ENCODE peak calls at places on chromosomes 13 and 19, in eight cellular contexts. One of them, this sample, is unnamed.
A peak's percentile ranks its signal among the peaks of the same experiment; 100 is the strongest.

GRCh38 chr19:41114132-41114531 is at the start of gene CYP2F1:
- DNase-seq in MCF 10A: no peak
- DNase-seq in NCI-H1105 treated with DMSO at 0.1 percent for 48 hours: no peak
- DNase-seq in lung: no peak
- DNase-seq in T1000: no peak
- DNase-seq in astrocyte of the cerebellum: no peak
- DNase-seq in Right ventricle myocardium superior: no peak
- DNase-seq in ascending aorta: no peak
- DNase-seq in this sample: no peak

GRCh38 chr19:2167896-2168618 is 4.3 kb downstream of the DOT1L start:
- DNase-seq in ascending aorta: peak; percentile 63
- DNase-seq in T1000: peak; percentile 44
- DNase-seq in NCI-H1105 treated with DMSO at 0.1 percent for 48 hours: no peak
- DNase-seq in MCF 10A: peak; percentile 51
- DNase-seq in Right ventricle myocardium superior: peak; percentile 87
- DNase-seq in astrocyte of the cerebellum: no peak
- DNase-seq in lung: peak; percentile 74
- DNase-seq in this sample: peak; percentile 32

GRCh38 chr13:23427342-23428182 is 5.9 kb downstream of the SACS start:
- DNase-seq in ascending aorta: no peak
- DNase-seq in astrocyte of the cerebellum: peak; percentile 67
- DNase-seq in MCF 10A: peak; percentile 83
- DNase-seq in Right ventricle myocardium superior: peak; percentile 60
- DNase-seq in lung: no peak
- DNase-seq in NCI-H1105 treated with DMSO at 0.1 percent for 48 hours: no peak
- DNase-seq in T1000: no peak
- DNase-seq in this sample: peak; percentile 87

GRCh38 chr19:55189424-55189823 is 9.3 kb upstream of the SYT5 start:
- DNase-seq in NCI-H1105 treated with DMSO at 0.1 percent for 48 hours: no peak
- DNase-seq in lung: no peak
- DNase-seq in MCF 10A: peak; percentile 100
- DNase-seq in Right ventricle myocardium superior: no peak
- DNase-seq in astrocyte of the cerebellum: no peak
- DNase-seq in T1000: peak; percentile 71
- DNase-seq in ascending aorta: peak; percentile 17
- DNase-seq in this sample: peak; percentile 100

GRCh38 chr19:2812414-2813234 is 7.0 kb upstream of the ZNF554 start:
- DNase-seq in T1000: no peak
- DNase-seq in NCI-H1105 treated with DMSO at 0.1 percent for 48 hours: no peak
- DNase-seq in lung: no peak
- DNase-seq in MCF 10A: no peak
- DNase-seq in ascending aorta: no peak
- DNase-seq in astrocyte of the cerebellum: no peak
- DNase-seq in Right ventricle myocardium superior: no peak
- DNase-seq in this sample: no peak

GRCh38 chr13:76307157-76307556 is 579.0 kb downstream of the KCTD12 start:
- DNase-seq in MCF 10A: no peak
- DNase-seq in Right ventricle myocardium superior: no peak
- DNase-seq in lung: no peak
- DNase-seq in NCI-H1105 treated with DMSO at 0.1 percent for 48 hours: no peak
- DNase-seq in astrocyte of the cerebellum: no peak
- DNase-seq in ascending aorta: no peak
- DNase-seq in T1000: no peak
- DNase-seq in this sample: no peak

GRCh38 chr13:42398542-42398941 is 126.6 kb downstream of the AKAP11 start:
- DNase-seq in NCI-H1105 treated with DMSO at 0.1 percent for 48 hours: no peak
- DNase-seq in astrocyte of the cerebellum: no peak
- DNase-seq in lung: no peak
- DNase-seq in MCF 10A: no peak
- DNase-seq in Right ventricle myocardium superior: no peak
- DNase-seq in T1000: no peak
- DNase-seq in ascending aorta: no peak
- DNase-seq in this sample: peak; percentile 22

GRCh38 chr13:71754407-71754974 is 112.5 kb downstream of the DACH1 start:
- DNase-seq in lung: no peak
- DNase-seq in MCF 10A: no peak
- DNase-seq in Right ventricle myocardium superior: no peak
- DNase-seq in NCI-H1105 treated with DMSO at 0.1 percent for 48 hours: no peak
- DNase-seq in ascending aorta: no peak
- DNase-seq in astrocyte of the cerebellum: no peak
- DNase-seq in T1000: no peak
- DNase-seq in this sample: no peak

GRCh38 chr13:37148501-37148900 is 43.0 kb upstream of the CSNK1A1L start:
- DNase-seq in MCF 10A: no peak
- DNase-seq in lung: no peak
- DNase-seq in NCI-H1105 treated with DMSO at 0.1 percent for 48 hours: no peak
- DNase-seq in ascending aorta: no peak
- DNase-seq in Right ventricle myocardium superior: no peak
- DNase-seq in T1000: no peak
- DNase-seq in astrocyte of the cerebellum: no peak
- DNase-seq in this sample: no peak

GRCh38 chr13:43293561-43293960 is 270.2 kb downstream of the DNAJC15 start:
- DNase-seq in lung: no peak
- DNase-seq in astrocyte of the cerebellum: no peak
- DNase-seq in ascending aorta: no peak
- DNase-seq in NCI-H1105 treated with DMSO at 0.1 percent for 48 hours: no peak
- DNase-seq in Right ventricle myocardium superior: no peak
- DNase-seq in MCF 10A: no peak
- DNase-seq in T1000: no peak
- DNase-seq in this sample: no peak

GRCh38 chr19:13149628-13150186 is 468 bp downstream of the STX10 start:
- DNase-seq in NCI-H1105 treated with DMSO at 0.1 percent for 48 hours: peak; percentile 54
- DNase-seq in Right ventricle myocardium superior: peak; percentile 72
- DNase-seq in MCF 10A: peak; percentile 48
- DNase-seq in astrocyte of the cerebellum: no peak
- DNase-seq in lung: peak; percentile 61
- DNase-seq in ascending aorta: peak; percentile 14
- DNase-seq in T1000: peak; percentile 46
- DNase-seq in this sample: peak; percentile 38

GRCh38 chr13:99961634-99962033 is 9.9 kb downstream of the ZIC5 start:
- DNase-seq in NCI-H1105 treated with DMSO at 0.1 percent for 48 hours: no peak
- DNase-seq in Right ventricle myocardium superior: no peak
- DNase-seq in MCF 10A: no peak
- DNase-seq in lung: no peak
- DNase-seq in T1000: no peak
- DNase-seq in ascending aorta: no peak
- DNase-seq in astrocyte of the cerebellum: peak; percentile 75
- DNase-seq in this sample: no peak

GRCh38 chr19:39132344-39132969 is 6.9 kb downstream of the PAK4 start:
- DNase-seq in T1000: no peak
- DNase-seq in lung: no peak
- DNase-seq in NCI-H1105 treated with DMSO at 0.1 percent for 48 hours: no peak
- DNase-seq in MCF 10A: no peak
- DNase-seq in Right ventricle myocardium superior: no peak
- DNase-seq in astrocyte of the cerebellum: no peak
- DNase-seq in ascending aorta: no peak
- DNase-seq in this sample: no peak

GRCh38 chr19:19186742-19187141 is 5.2 kb downstream of the BORCS8 start:
- DNase-seq in NCI-H1105 treated with DMSO at 0.1 percent for 48 hours: no peak
- DNase-seq in ascending aorta: no peak
- DNase-seq in astrocyte of the cerebellum: no peak
- DNase-seq in T1000: no peak
- DNase-seq in MCF 10A: no peak
- DNase-seq in lung: no peak
- DNase-seq in Right ventricle myocardium superior: no peak
- DNase-seq in this sample: no peak

GRCh38 chr13:45121421-45121820 is 1.1 kb downstream of the GTF2F2 start:
- DNase-seq in T1000: no peak
- DNase-seq in MCF 10A: peak; percentile 27
- DNase-seq in Right ventricle myocardium superior: no peak
- DNase-seq in lung: no peak
- DNase-seq in astrocyte of the cerebellum: peak; percentile 39
- DNase-seq in NCI-H1105 treated with DMSO at 0.1 percent for 48 hours: no peak
- DNase-seq in ascending aorta: no peak
- DNase-seq in this sample: peak; percentile 61